ENCODE peak calls at places on chromosomes 3 and 15, in seven cellular contexts. V is hypothalamus; B is activated CD4-positive, alpha-beta T cell treated with anti-CD3 and anti-CD28 coated beads, Interleukin-2, amount 50 U/mL, for 24 hours; I is fibroblast of the aortic adventitia; C is iPS DF 19.7; W is activated B cell treated with CpG ODN at 0.5 μM for 24 hours; N is AG10803. T is an unnamed sample.

GRCh38 chr15:96860746-96861145 is 530.2 kb downstream of the NR2F2 start:
- DNase-seq in N (no peak), C (no peak), B (no peak), W (no peak), V (no peak), I (no peak), T (no peak)

GRCh38 chr3:115698851-115699535 is 75.7 kb downstream of the GAP43 start:
- DNase-seq in W (no peak), N (peak; percentile 40), V (no peak), B (no peak), I (no peak), C (peak; percentile 75), T (peak; percentile 33)

GRCh38 chr3:42849017-42849416 is 26.7 kb downstream of the CYP8B1 start:
- DNase-seq in N (no peak), I (no peak), B (no peak), V (no peak), C (no peak), W (no peak), T (no peak)

GRCh38 chr15:72503147-72503546 is 29.0 kb downstream of the ARIH1 start:
- DNase-seq in W (no peak), N (peak; percentile 20), V (no peak), C (no peak), B (no peak), I (no peak), T (no peak)

GRCh38 chr3:23129817-23130216 is 73.3 kb upstream of the UBE2E2 start:
- DNase-seq in V (no peak), C (no peak), W (no peak), N (peak; percentile 38), B (no peak), I (no peak), T (no peak)

GRCh38 chr3:12990781-12991480 is 82.3 kb downstream of the IQSEC1 start:
- DNase-seq in B (no peak), N (peak; percentile 78), C (no peak), V (no peak), I (peak; percentile 63), W (no peak), T (peak; percentile 94)

GRCh38 chr3:11764931-11765363 is 81.7 kb downstream of the TAMM41 start:
- DNase-seq in N (peak; percentile 64), V (no peak), W (no peak), I (peak; percentile 81), C (no peak), B (no peak), T (peak; percentile 84)

GRCh38 chr15:29815000-29815704 is 7.1 kb downstream of the TJP1 start:
- DNase-seq in V (no peak), W (no peak), B (no peak), C (no peak), N (peak; percentile 24), I (peak; percentile 24), T (peak; percentile 65)

GRCh38 chr15:82624008-82624407 is 23.2 kb downstream of the CPEB1 start:
- DNase-seq in I (no peak), V (no peak), C (no peak), B (no peak), W (no peak), N (peak; percentile 43), T (no peak)

GRCh38 chr3:66819993-66820501 is 178.1 kb upstream of the KBTBD8 start:
- DNase-seq in V (no peak), I (no peak), W (no peak), N (peak; percentile 3), B (no peak), C (no peak), T (no peak)

GRCh38 chr3:186187876-186188275 is 79.0 kb upstream of the ETV5 start:
- DNase-seq in I (no peak), V (no peak), C (no peak), B (no peak), W (no peak), N (no peak), T (no peak)

GRCh38 chr15:100330221-100330620 is 11.6 kb downstream of the ADAMTS17 start:
- DNase-seq in C (no peak), N (no peak), V (no peak), I (no peak), B (peak; percentile 16), W (no peak), T (no peak)

GRCh38 chr15:40340740-40341400 is at the start of gene CCDC9B:
- DNase-seq in W (no peak), C (no peak), V (peak; percentile 80), B (no peak), I (peak; percentile 92), N (peak; percentile 90), T (peak; percentile 84)

GRCh38 chr3:72665701-72666443 is 182.4 kb downstream of the SHQ1 start:
- DNase-seq in W (no peak), V (no peak), B (peak; percentile 40), I (no peak), C (no peak), N (no peak), T (no peak)

GRCh38 chr3:155807823-155808222 is 1.7 kb upstream of the C3orf33 start:
- DNase-seq in C (no peak), V (no peak), B (no peak), N (peak; percentile 24), W (no peak), I (peak; percentile 25), T (peak; percentile 11)

GRCh38 chr3:172749201-172749965 is 1.1 kb upstream of the ECT2 start:
- DNase-seq in C (no peak), V (no peak), W (no peak), N (peak; percentile 99), B (no peak), I (peak; percentile 99), T (peak; percentile 96)

GRCh38 chr3:142977399-142977728 is 13.9 kb upstream of the PAQR9 start:
- DNase-seq in N (no peak), C (no peak), W (no peak), B (no peak), V (no peak), I (peak; percentile 54), T (peak; percentile 24)

GRCh38 chr3:133460809-133461208 is 61.0 kb downstream of the BFSP2 start:
- DNase-seq in V (no peak), N (no peak), B (no peak), I (no peak), C (no peak), W (no peak), T (peak; percentile 11)

GRCh38 chr3:177134166-177134565 is 63.1 kb downstream of the TBL1XR1 start:
- DNase-seq in N (peak; percentile 25), C (no peak), B (no peak), V (no peak), I (peak; percentile 18), W (no peak), T (no peak)

GRCh38 chr3:53680026-53680425 is 166.2 kb downstream of the CHDH start:
- DNase-seq in V (no peak), I (no peak), N (no peak), C (no peak), B (no peak), W (no peak), T (peak; percentile 2)

GRCh38 chr3:102536479-102536878 is 101.7 kb downstream of the ZPLD1 start:
- DNase-seq in V (no peak), N (peak; percentile 28), W (no peak), I (peak; percentile 57), C (no peak), B (no peak), T (peak; percentile 33)

GRCh38 chr3:36893137-36893557 is 51.7 kb downstream of the TRANK1 start:
- DNase-seq in W (no peak), V (no peak), C (peak; percentile 42), B (peak; percentile 35), N (peak; percentile 80), I (peak; percentile 71), T (peak; percentile 76)

GRCh38 chr15:37134699-37135131 is 34.4 kb upstream of the MEIS2 start:
- DNase-seq in C (no peak), V (no peak), B (no peak), I (peak; percentile 73), W (no peak), N (peak; percentile 46), T (peak; percentile 58)

GRCh38 chr3:194856296-194856695 is 170.6 kb downstream of the FAM43A start:
- DNase-seq in W (no peak), C (no peak), B (no peak), I (peak; percentile 50), V (no peak), N (no peak), T (no peak)

GRCh38 chr3:174498638-174499037 is 360.5 kb upstream of the NAALADL2 start:
- DNase-seq in V (no peak), C (no peak), W (no peak), N (peak; percentile 49), I (peak; percentile 27), B (no peak), T (peak; percentile 63)

GRCh38 chr15:25850154-25851111 is 12.7 kb downstream of the ATP10A start:
- DNase-seq in W (peak; percentile 67), N (peak; percentile 85), B (peak; percentile 73), V (no peak), I (peak; percentile 80), C (no peak), T (peak; percentile 70)

GRCh38 chr3:65548848-65549625 is 489.7 kb downstream of the MAGI1 start:
- DNase-seq in C (no peak), I (no peak), W (no peak), V (peak; percentile 8), B (no peak), N (no peak), T (no peak)

GRCh38 chr15:39474657-39475056 is 106.2 kb upstream of the THBS1 start:
- DNase-seq in W (no peak), B (no peak), N (no peak), C (no peak), V (no peak), I (no peak), T (no peak)

GRCh38 chr3:147616998-147617619 is 207.9 kb downstream of the ZIC1 start:
- DNase-seq in B (no peak), N (peak; percentile 27), V (no peak), C (no peak), W (no peak), I (peak; percentile 41), T (peak; percentile 12)

GRCh38 chr3:33218446-33219174 is at the start of gene SUSD5:
- DNase-seq in I (peak; percentile 58), C (peak; percentile 35), W (no peak), V (peak; percentile 16), B (no peak), N (peak; percentile 29), T (peak; percentile 51)

GRCh38 chr15:78804391-78804792 is 6.9 kb downstream of the ADAMTS7 start:
- DNase-seq in C (no peak), I (no peak), B (no peak), N (no peak), W (no peak), V (no peak), T (no peak)

GRCh38 chr15:51681303-51681963 is at the start of gene SCG3:
- DNase-seq in V (peak; percentile 61), C (peak; percentile 92), B (peak; percentile 21), I (peak; percentile 57), W (peak; percentile 39), N (peak; percentile 37), T (peak; percentile 65)